ENCODE peak calls at places on chromosomes 11 and 22, in seven cellular contexts. P, K, Y, W, O, F and H are unnamed samples.
A peak's percentile ranks its signal among the peaks of the same experiment; 100 is the strongest.

GRCh38 chr11:128830836-128831780 is 36.0 kb downstream of the KCNJ1 start:
- DNase-seq in P (peak; percentile 58), K (peak; percentile 78), O (peak; percentile 78), W (peak; percentile 74), Y (peak; percentile 76), F (peak; percentile 86), H (peak; percentile 90)

GRCh38 chr11:43579171-43579918 is 101.2 kb upstream of the HSD17B12 start:
- DNase-seq in K (no peak), O (no peak), P (no peak), F (peak; percentile 30), W (no peak), Y (no peak), H (peak; percentile 57)

GRCh38 chr22:17056058-17056457 is 28.7 kb upstream of the IL17RA start:
- DNase-seq in W (no peak), K (no peak), P (no peak), F (no peak), Y (no peak), O (no peak), H (no peak)

GRCh38 chr11:8242480-8243280 is 21.0 kb downstream of the LMO1 start:
- DNase-seq in Y (no peak), W (no peak), K (no peak), F (no peak), O (peak; percentile 14), P (no peak), H (no peak)

GRCh38 chr11:69275178-69275577 is 18.8 kb upstream of the MYEOV start:
- DNase-seq in P (no peak), K (no peak), Y (no peak), F (no peak), W (no peak), O (no peak), H (no peak)

GRCh38 chr11:34466802-34467488 is 28.2 kb downstream of the CAT start:
- DNase-seq in Y (no peak), F (no peak), W (no peak), P (no peak), K (no peak), O (no peak), H (no peak)

GRCh38 chr22:38267086-38267485 is 5.7 kb downstream of the TMEM184B start:
- DNase-seq in O (no peak), P (no peak), F (peak; percentile 74), Y (no peak), W (no peak), K (peak; percentile 47), H (no peak)

GRCh38 chr11:123494195-123495050 is 64.4 kb downstream of the GRAMD1B start:
- DNase-seq in O (no peak), W (no peak), P (no peak), K (no peak), Y (no peak), F (no peak), H (no peak)

GRCh38 chr22:44419429-44419828 is 78.6 kb downstream of the RTL6 start:
- DNase-seq in O (no peak), P (peak; percentile 5), F (no peak), K (no peak), W (no peak), Y (no peak), H (no peak)

GRCh38 chr11:83661491-83662350 is 375.6 kb upstream of the CCDC90B start:
- DNase-seq in K (no peak), P (no peak), Y (no peak), O (no peak), W (no peak), F (no peak), H (no peak)

GRCh38 chr11:19526119-19526518 is 186.5 kb upstream of the NAV2 start:
- DNase-seq in F (peak; percentile 28), K (no peak), Y (no peak), P (no peak), W (no peak), O (no peak), H (no peak)

GRCh38 chr11:35943294-35943693 is 568 bp upstream of the LDLRAD3 start:
- DNase-seq in W (no peak), K (no peak), F (no peak), O (no peak), P (no peak), Y (peak; percentile 22), H (peak; percentile 21)

GRCh38 chr11:1766719-1767398 is 3.1 kb upstream of the CTSD start:
- DNase-seq in W (no peak), K (no peak), F (no peak), P (peak; percentile 33), O (no peak), Y (peak; percentile 11), H (no peak)

GRCh38 chr11:106333678-106334077 is 256.2 kb downstream of the AASDHPPT start:
- DNase-seq in Y (no peak), P (no peak), O (no peak), F (no peak), K (no peak), W (no peak), H (no peak)

GRCh38 chr11:102186836-102187235 is 76.6 kb downstream of the YAP1 start:
- DNase-seq in K (no peak), W (no peak), F (peak; percentile 56), Y (no peak), P (no peak), O (no peak), H (no peak)

GRCh38 chr11:30859709-30860108 is 273.6 kb upstream of the MPPED2 start:
- DNase-seq in W (no peak), K (no peak), F (no peak), O (no peak), P (no peak), Y (no peak), H (no peak)

GRCh38 chr11:62077136-62077535 is 46.7 kb upstream of the INCENP start:
- DNase-seq in K (no peak), Y (no peak), P (no peak), F (peak; percentile 5), W (no peak), O (no peak), H (no peak)

GRCh38 chr22:42716649-42717127 is 4.0 kb downstream of the A4GALT start:
- DNase-seq in F (no peak), K (no peak), W (no peak), O (no peak), Y (no peak), P (no peak), H (no peak)

GRCh38 chr22:17777005-17777716 is 2.9 kb upstream of the BID start:
- DNase-seq in F (no peak), Y (no peak), O (no peak), W (no peak), K (no peak), P (peak; percentile 89), H (no peak)

GRCh38 chr11:113023228-113023627 is 62.0 kb downstream of the NCAM1 start:
- DNase-seq in O (no peak), K (no peak), Y (no peak), W (no peak), P (no peak), F (peak; percentile 10), H (no peak)

GRCh38 chr11:96715208-96715607 is 325.4 kb downstream of the JRKL start:
- DNase-seq in Y (no peak), W (no peak), F (no peak), P (no peak), O (no peak), K (no peak), H (no peak)

GRCh38 chr11:111982019-111982464 is 43.2 kb upstream of the DLAT start:
- DNase-seq in O (peak; percentile 44), K (no peak), Y (peak; percentile 60), F (peak; percentile 34), P (no peak), W (peak; percentile 34), H (peak; percentile 79)

GRCh38 chr22:19043111-19044085 is 78.8 kb downstream of the DGCR2 start:
- DNase-seq in O (no peak), F (no peak), P (no peak), W (no peak), K (no peak), Y (peak; percentile 29), H (no peak)

GRCh38 chr11:111586305-111586915 is 15.8 kb upstream of the SIK2 start:
- DNase-seq in P (no peak), O (peak; percentile 43), K (no peak), Y (no peak), W (no peak), F (peak; percentile 65), H (peak; percentile 61)

GRCh38 chr22:46976130-46976529 is 213.7 kb downstream of the TBC1D22A start:
- DNase-seq in W (no peak), K (no peak), P (no peak), F (no peak), O (no peak), Y (no peak), H (no peak)

GRCh38 chr22:37331034-37331428 is 48.7 kb downstream of the CYTH4 start:
- DNase-seq in K (no peak), W (no peak), P (no peak), O (peak; percentile 30), Y (peak; percentile 56), F (peak; percentile 51), H (no peak)

GRCh38 chr11:86983071-86983488 is 27.9 kb upstream of the FZD4 start:
- DNase-seq in K (peak; percentile 23), F (no peak), O (no peak), P (no peak), Y (no peak), W (no peak), H (no peak)

GRCh38 chr22:43293259-43293658 is 49.9 kb downstream of the SCUBE1 start:
- DNase-seq in P (no peak), K (no peak), F (peak; percentile 56), O (no peak), W (peak; percentile 72), Y (no peak), H (no peak)

GRCh38 chr11:70481625-70482528 is 83.5 kb downstream of the CTTN start:
- DNase-seq in O (no peak), P (no peak), Y (peak; percentile 92), F (peak; percentile 12), K (peak; percentile 48), W (no peak), H (no peak)

GRCh38 chr11:69076129-69076791 is 27.5 kb downstream of the TPCN2 start:
- DNase-seq in W (no peak), O (no peak), P (no peak), Y (no peak), K (no peak), F (peak; percentile 34), H (no peak)

GRCh38 chr11:14750911-14751310 is 107.3 kb downstream of the PDE3B start:
- DNase-seq in F (no peak), Y (no peak), W (no peak), K (no peak), P (no peak), O (no peak), H (no peak)

GRCh38 chr11:65779669-65779918 is 1.2 kb downstream of the AP5B1 start:
- DNase-seq in K (no peak), W (no peak), P (no peak), Y (no peak), F (no peak), O (no peak), H (no peak)